ENCODE peak calls at places on chromosomes 6 and 20, in five cellular contexts. One of them, this sample, is unnamed.

GRCh38 chr6:5997420-5998093 is 9.2 kb downstream of the NRN1 start:
- DNase-seq in H1: no peak
- DNase-seq in HepG2: no peak
- DNase-seq in K562: no peak
- DNase-seq in GM12878: no peak
- DNase-seq in this sample: no peak

GRCh38 chr20:472137-472846 is 10.0 kb upstream of the TBC1D20 start:
- DNase-seq in H1: no peak
- DNase-seq in HepG2: peak; percentile 72
- DNase-seq in K562: no peak
- DNase-seq in GM12878: no peak
- DNase-seq in this sample: no peak

GRCh38 chr6:115765966-115766365 is 294.7 kb downstream of the FRK start:
- DNase-seq in H1: no peak
- DNase-seq in HepG2: no peak
- DNase-seq in K562: no peak
- DNase-seq in GM12878: no peak
- DNase-seq in this sample: no peak

GRCh38 chr20:37310951-37311350 is 21.5 kb downstream of the MANBAL start:
- DNase-seq in H1: no peak
- DNase-seq in HepG2: no peak
- DNase-seq in K562: no peak
- DNase-seq in GM12878: no peak
- DNase-seq in this sample: no peak

GRCh38 chr6:55943329-55943728 is 67.9 kb upstream of the BMP5 start:
- DNase-seq in H1: no peak
- DNase-seq in HepG2: no peak
- DNase-seq in K562: no peak
- DNase-seq in GM12878: no peak
- DNase-seq in this sample: no peak

GRCh38 chr6:16762547-16763477 is 1.6 kb upstream of the ATXN1 start:
- DNase-seq in H1: peak; percentile 58
- DNase-seq in HepG2: peak; percentile 82
- DNase-seq in K562: peak; percentile 61
- DNase-seq in GM12878: no peak
- DNase-seq in this sample: peak; percentile 83

GRCh38 chr6:80527552-80528052 is 421.1 kb downstream of the BCKDHB start:
- DNase-seq in H1: no peak
- DNase-seq in HepG2: peak; percentile 93
- DNase-seq in K562: no peak
- DNase-seq in GM12878: no peak
- DNase-seq in this sample: no peak

GRCh38 chr6:162906479-162906878 is 178.7 kb downstream of the PACRG start:
- DNase-seq in H1: no peak
- DNase-seq in HepG2: no peak
- DNase-seq in K562: no peak
- DNase-seq in GM12878: no peak
- DNase-seq in this sample: no peak

GRCh38 chr6:115838763-115839401 is 221.8 kb downstream of the FRK start:
- DNase-seq in H1: peak; percentile 57
- DNase-seq in HepG2: peak; percentile 50
- DNase-seq in K562: peak; percentile 40
- DNase-seq in GM12878: no peak
- DNase-seq in this sample: peak; percentile 55

GRCh38 chr6:692356-692851 is 535 bp downstream of the EXOC2 start:
- DNase-seq in H1: peak; percentile 86
- DNase-seq in HepG2: peak; percentile 45
- DNase-seq in K562: peak; percentile 85
- DNase-seq in GM12878: peak; percentile 26
- DNase-seq in this sample: peak; percentile 33

GRCh38 chr20:35708502-35708901 is 9.3 kb downstream of the ROMO1 start:
- DNase-seq in H1: no peak
- DNase-seq in HepG2: no peak
- DNase-seq in K562: no peak
- DNase-seq in GM12878: no peak
- DNase-seq in this sample: no peak

GRCh38 chr6:133983099-133983939 is 30.3 kb downstream of the TBPL1 start:
- DNase-seq in H1: no peak
- DNase-seq in HepG2: peak; percentile 28
- DNase-seq in K562: peak; percentile 72
- DNase-seq in GM12878: no peak
- DNase-seq in this sample: no peak

GRCh38 chr6:163960128-163960527 is 545.6 kb downstream of the QKI start:
- DNase-seq in H1: no peak
- DNase-seq in HepG2: no peak
- DNase-seq in K562: no peak
- DNase-seq in GM12878: no peak
- DNase-seq in this sample: no peak

GRCh38 chr6:166289181-166290061 is 18.8 kb downstream of the PRR18 start:
- DNase-seq in H1: no peak
- DNase-seq in HepG2: no peak
- DNase-seq in K562: no peak
- DNase-seq in GM12878: no peak
- DNase-seq in this sample: no peak

GRCh38 chr6:35396991-35397390 is 54.6 kb downstream of the PPARD start:
- DNase-seq in H1: no peak
- DNase-seq in HepG2: no peak
- DNase-seq in K562: peak; percentile 39
- DNase-seq in GM12878: no peak
- DNase-seq in this sample: no peak

GRCh38 chr6:33123732-33124524 is 48.1 kb downstream of the HLA-DPB1 start:
- DNase-seq in H1: no peak
- DNase-seq in HepG2: peak; percentile 55
- DNase-seq in K562: peak; percentile 85
- DNase-seq in GM12878: no peak
- DNase-seq in this sample: peak; percentile 77

GRCh38 chr6:25732468-25733198 is 21.9 kb upstream of the SLC17A4 start:
- DNase-seq in H1: no peak
- DNase-seq in HepG2: no peak
- DNase-seq in K562: peak; percentile 14
- DNase-seq in GM12878: no peak
- DNase-seq in this sample: no peak

GRCh38 chr6:137162692-137163303 is 10.6 kb downstream of the IL22RA2 start:
- DNase-seq in H1: no peak
- DNase-seq in HepG2: no peak
- DNase-seq in K562: peak; percentile 62
- DNase-seq in GM12878: no peak
- DNase-seq in this sample: no peak

DNA sequence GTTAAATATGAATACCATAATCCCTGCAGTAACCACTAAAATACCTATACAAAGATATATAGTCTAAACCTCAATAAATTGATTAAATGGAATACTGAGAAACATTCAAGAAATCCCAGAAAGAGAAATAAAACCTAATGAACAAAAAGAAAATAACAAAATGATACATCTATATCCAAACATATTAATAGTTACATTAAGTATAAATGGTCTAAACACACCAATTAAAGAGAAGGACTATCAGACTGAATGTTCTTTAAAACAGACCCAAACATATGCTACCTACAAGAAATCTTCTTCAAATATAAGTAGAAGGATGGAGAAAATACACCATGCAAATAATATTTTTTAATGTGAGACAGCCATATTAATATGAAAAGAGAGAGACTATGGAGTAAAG is 22.0 kb downstream of the NINL start:
- DNase-seq in H1: no peak
- DNase-seq in HepG2: no peak
- DNase-seq in K562: no peak
- DNase-seq in GM12878: no peak
- DNase-seq in this sample: no peak
- TF ChIP-seq ZNF274 in H1: no peak
- TF ChIP-seq ZNF274 in HepG2: no peak
- TF ChIP-seq ZNF274 in K562: no peak
- TF ChIP-seq ZNF274 in GM12878: no peak
- TF ChIP-seq ZNF274 in this sample: no peak

GRCh38 chr6:153126218-153126617 is 4.9 kb downstream of the RGS17 start:
- DNase-seq in H1: no peak
- DNase-seq in HepG2: no peak
- DNase-seq in K562: no peak
- DNase-seq in GM12878: no peak
- DNase-seq in this sample: no peak

GRCh38 chr6:153130515-153131036 is 506 bp downstream of the RGS17 start:
- DNase-seq in H1: peak; percentile 67
- DNase-seq in HepG2: no peak
- DNase-seq in K562: no peak
- DNase-seq in GM12878: no peak
- DNase-seq in this sample: no peak

GRCh38 chr6:153129873-153130514 is 1.1 kb downstream of the RGS17 start:
- DNase-seq in H1: no peak
- DNase-seq in HepG2: no peak
- DNase-seq in K562: no peak
- DNase-seq in GM12878: no peak
- DNase-seq in this sample: no peak

GRCh38 chr6:153135681-153136080 is 4.6 kb upstream of the RGS17 start:
- DNase-seq in H1: no peak
- DNase-seq in HepG2: no peak
- DNase-seq in K562: no peak
- DNase-seq in GM12878: no peak
- DNase-seq in this sample: no peak

DNA sequence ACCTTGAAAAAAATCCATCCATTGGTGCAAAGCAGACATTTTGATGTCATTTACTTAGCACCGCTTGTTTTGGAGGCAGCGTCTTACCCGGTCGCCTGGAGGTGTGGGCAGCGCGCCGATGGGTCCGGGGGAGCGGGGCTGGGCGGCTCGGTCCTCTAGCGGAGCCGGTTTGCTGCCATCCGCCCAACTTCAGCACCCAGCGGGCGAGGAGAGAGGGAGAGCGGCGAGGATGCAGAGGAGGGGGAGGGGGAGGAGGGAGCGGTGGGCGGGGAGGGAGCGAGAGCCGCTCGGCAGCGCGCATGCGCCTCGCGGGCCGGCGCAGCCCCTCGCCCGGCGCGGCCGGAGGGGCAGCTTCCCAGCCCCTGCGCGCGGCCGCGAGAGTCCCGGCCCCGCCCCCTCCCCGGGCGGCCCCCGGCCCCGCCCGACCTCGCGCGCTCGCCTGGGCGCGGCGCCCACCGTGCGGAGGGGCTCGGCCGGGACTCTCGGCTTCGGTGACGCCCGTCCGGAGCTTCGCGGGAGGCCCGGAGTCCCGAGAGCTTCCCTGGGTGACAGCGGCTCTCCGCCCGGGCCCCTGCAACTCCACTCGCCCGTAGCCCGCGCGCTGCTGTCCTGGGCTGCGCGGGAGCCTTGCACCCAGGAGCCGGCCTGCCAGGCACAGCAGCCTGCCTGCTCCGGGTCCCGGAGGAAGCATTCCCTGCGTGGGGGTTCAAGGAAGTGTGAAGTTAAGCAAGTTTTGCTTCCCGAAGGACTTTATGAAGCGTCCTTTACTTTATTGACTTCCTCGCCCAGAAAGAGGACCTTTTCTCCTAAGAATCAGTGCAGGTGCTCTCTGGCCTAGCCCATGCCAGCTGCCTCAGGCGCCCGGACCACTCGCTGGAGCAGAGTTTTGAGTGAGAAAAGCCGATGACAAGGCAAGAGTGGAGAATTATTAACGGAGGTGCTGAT is at the start of gene RGS17:
- DNase-seq in H1: peak; percentile 81
- DNase-seq in HepG2: no peak
- DNase-seq in K562: no peak
- DNase-seq in GM12878: no peak
- DNase-seq in this sample: no peak
- TF ChIP-seq POLR2AphosphoS5 in H1: no peak
- TF ChIP-seq POLR2AphosphoS5 in HepG2: no peak
- TF ChIP-seq POLR2AphosphoS5 in K562: no peak
- TF ChIP-seq POLR2AphosphoS5 in GM12878: no peak
- TF ChIP-seq POLR2AphosphoS5 in this sample: no peak

GRCh38 chr20:50129662-50130345 is 16.9 kb upstream of the UBE2V1 start:
- DNase-seq in H1: no peak
- DNase-seq in HepG2: no peak
- DNase-seq in K562: peak; percentile 80
- DNase-seq in GM12878: no peak
- DNase-seq in this sample: no peak

GRCh38 chr20:50124496-50124895 is 11.5 kb upstream of the UBE2V1 start:
- DNase-seq in H1: no peak
- DNase-seq in HepG2: no peak
- DNase-seq in K562: no peak
- DNase-seq in GM12878: no peak
- DNase-seq in this sample: no peak

GRCh38 chr20:50127587-50128519 is 14.9 kb upstream of the UBE2V1 start:
- DNase-seq in H1: no peak
- DNase-seq in HepG2: no peak
- DNase-seq in K562: no peak
- DNase-seq in GM12878: no peak
- DNase-seq in this sample: no peak

GRCh38 chr20:50128520-50128905 is 15.6 kb upstream of the UBE2V1 start:
- DNase-seq in H1: no peak
- DNase-seq in HepG2: no peak
- DNase-seq in K562: no peak
- DNase-seq in GM12878: no peak
- DNase-seq in this sample: no peak

DNA sequence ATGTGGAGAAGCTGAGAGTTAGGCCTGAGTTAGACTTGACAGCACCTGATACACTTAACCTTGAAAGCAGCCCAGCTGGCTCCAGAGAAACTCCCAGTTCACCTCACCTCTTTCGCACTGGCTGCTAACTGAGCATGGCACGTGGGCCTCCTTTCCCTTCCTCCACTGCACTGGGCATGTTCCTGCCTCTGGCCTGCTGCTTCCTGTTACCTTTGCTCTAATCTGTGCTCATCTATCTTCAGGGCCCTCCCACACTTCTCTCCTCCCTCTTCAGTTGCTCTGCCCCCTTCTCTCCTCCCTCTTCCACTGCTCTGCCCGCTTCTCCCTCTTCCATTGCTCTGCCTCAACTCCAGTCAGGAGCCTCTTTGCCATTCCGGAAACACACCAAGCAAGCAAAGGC is 13.7 kb upstream of the UBE2V1 start:
- DNase-seq in H1: no peak
- DNase-seq in HepG2: no peak
- DNase-seq in K562: no peak
- DNase-seq in GM12878: no peak
- DNase-seq in this sample: no peak
- TF ChIP-seq ZNF274 in H1: no peak
- TF ChIP-seq ZNF274 in HepG2: no peak
- TF ChIP-seq ZNF274 in K562: no peak
- TF ChIP-seq ZNF274 in GM12878: no peak
- TF ChIP-seq ZNF274 in this sample: no peak

GRCh38 chr6:155026366-155027045 is 31.4 kb downstream of the TIAM2 start:
- DNase-seq in H1: no peak
- DNase-seq in HepG2: peak; percentile 41
- DNase-seq in K562: no peak
- DNase-seq in GM12878: no peak
- DNase-seq in this sample: peak; percentile 82
- TF ChIP-seq POLR2AphosphoS5 in H1: no peak
- TF ChIP-seq POLR2AphosphoS5 in HepG2: no peak
- TF ChIP-seq POLR2AphosphoS5 in K562: no peak
- TF ChIP-seq POLR2AphosphoS5 in GM12878: no peak
- TF ChIP-seq POLR2AphosphoS5 in this sample: peak; percentile 61

This sample was measured in HCT116.